ENCODE peak calls at places on chromosome 14, in ten cellular contexts. S is HuH-7.5, F is ureter, P is amniotic epithelial cell, Y is NCI-H748 treated with DMSO at 0.1 percent for 48 hours, B is uterus, E is T-helper 9 cell, V is activated T-cell treated with anti-CD3 and anti-CD28 coated beads for 4 hours, U is ACHN, N is AG09319. W is an unnamed sample.

GRCh38 chr14:76715102-76715926 is 46.0 kb upstream of the VASH1 start:
- DNase-seq in P (peak; percentile 71), V (no peak), N (no peak), U (no peak), E (no peak), F (no peak), S (no peak), B (no peak), Y (no peak), W (no peak)

GRCh38 chr14:49581961-49582210 is 4.3 kb downstream of the RPS29 start:
- DNase-seq in P (no peak), V (no peak), Y (no peak), B (no peak), E (no peak), U (no peak), F (no peak), N (no peak), S (no peak), W (no peak)

GRCh38 chr14:64774272-64774671 is 70.0 kb downstream of the PLEKHG3 start:
- DNase-seq in Y (no peak), U (no peak), B (no peak), F (no peak), V (no peak), P (no peak), E (no peak), S (no peak), N (no peak), W (no peak)

GRCh38 chr14:91142214-91142668 is 28.4 kb downstream of the DGLUCY start:
- DNase-seq in N (no peak), P (no peak), V (no peak), E (no peak), U (no peak), Y (no peak), B (no peak), F (no peak), S (no peak), W (no peak)

GRCh38 chr14:60650382-60650961 is 1.2 kb upstream of the SIX1 start:
- DNase-seq in F (no peak), S (no peak), E (no peak), N (no peak), U (no peak), Y (peak; percentile 62), B (no peak), V (no peak), P (no peak), W (no peak)

GRCh38 chr14:64725360-64725815 is 21.2 kb downstream of the PLEKHG3 start:
- DNase-seq in B (no peak), Y (no peak), E (no peak), N (no peak), U (no peak), F (no peak), V (no peak), P (no peak), S (no peak), W (no peak)

GRCh38 chr14:26887842-26888241 is 290.0 kb upstream of the NOVA1 start:
- DNase-seq in P (no peak), B (peak; percentile 32), V (no peak), Y (no peak), N (no peak), S (no peak), E (no peak), U (no peak), F (no peak), W (no peak)

GRCh38 chr14:104183796-104184195 is 45.4 kb downstream of the KIF26A start:
- DNase-seq in U (no peak), N (no peak), B (no peak), P (no peak), F (no peak), S (no peak), V (no peak), Y (no peak), E (no peak), W (no peak)

GRCh38 chr14:55874785-55875184 is 243.4 kb upstream of the PELI2 start:
- DNase-seq in B (no peak), U (no peak), P (no peak), E (no peak), Y (no peak), F (no peak), N (no peak), S (no peak), V (no peak), W (no peak)

GRCh38 chr14:53953002-53953827 is 3.4 kb downstream of the BMP4 start:
- DNase-seq in B (peak; percentile 91), N (peak; percentile 73), Y (peak; percentile 54), S (peak; percentile 80), V (no peak), E (no peak), P (peak; percentile 73), U (peak; percentile 55), F (peak; percentile 87), W (peak; percentile 29)

GRCh38 chr14:84927096-84927910 is 602.6 kb upstream of the FLRT2 start:
- DNase-seq in P (peak; percentile 1), V (no peak), B (no peak), Y (no peak), U (no peak), S (no peak), N (no peak), E (no peak), F (no peak), W (no peak)

GRCh38 chr14:72634910-72635647 is 258.8 kb downstream of the DPF3 start:
- DNase-seq in P (no peak), E (no peak), U (no peak), S (no peak), N (no peak), V (no peak), F (no peak), B (no peak), Y (no peak), W (no peak)

GRCh38 chr14:73792476-73792875 is 59.2 kb upstream of the PTGR2 start:
- DNase-seq in Y (no peak), P (no peak), N (no peak), S (no peak), B (no peak), F (no peak), V (no peak), E (no peak), U (no peak), W (no peak)

GRCh38 chr14:24117179-24117578 is 2.4 kb upstream of the NRL start:
- DNase-seq in E (no peak), B (no peak), Y (no peak), F (no peak), U (no peak), P (no peak), V (no peak), N (no peak), S (no peak), W (no peak)

GRCh38 chr14:33862261-33862802 is 88.5 kb downstream of the EGLN3 start:
- DNase-seq in E (no peak), Y (no peak), P (no peak), N (no peak), F (no peak), U (no peak), V (no peak), B (no peak), S (no peak), W (no peak)

GRCh38 chr14:83294941-83295340 is 1761.3 kb upstream of the SEL1L start:
- DNase-seq in U (peak; percentile 4), E (no peak), B (no peak), S (no peak), V (no peak), Y (no peak), P (peak; percentile 33), N (no peak), F (no peak), W (no peak)

GRCh38 chr14:67268456-67269115 is 27.4 kb downstream of the PALS1 start:
- DNase-seq in F (no peak), Y (no peak), B (no peak), V (no peak), N (no peak), P (no peak), E (no peak), S (no peak), U (no peak), W (peak; percentile 9)

GRCh38 chr14:74299061-74299545 is 3.6 kb downstream of the ABCD4 start:
- DNase-seq in Y (no peak), N (no peak), U (peak; percentile 61), V (no peak), F (no peak), P (no peak), E (no peak), S (no peak), B (no peak), W (no peak)

GRCh38 chr14:102659797-102660196 is 67.3 kb downstream of the RCOR1 start:
- DNase-seq in P (peak; percentile 85), F (no peak), U (peak; percentile 2), Y (no peak), B (no peak), E (no peak), N (no peak), S (no peak), V (no peak), W (no peak)

GRCh38 chr14:55125403-55125802 is 3.6 kb upstream of the LGALS3 start:
- DNase-seq in B (no peak), E (no peak), N (no peak), S (no peak), Y (no peak), V (no peak), U (no peak), P (no peak), F (peak; percentile 70), W (no peak)

GRCh38 chr14:67532998-67533753 is at the start of gene PLEKHH1:
- DNase-seq in U (peak; percentile 82), S (peak; percentile 80), B (peak; percentile 59), Y (peak; percentile 60), F (peak; percentile 74), V (peak; percentile 31), P (peak; percentile 74), N (peak; percentile 16), E (no peak), W (peak; percentile 82)

GRCh38 chr14:100884456-100884855 is 19.1 kb downstream of the RTL1 start:
- DNase-seq in B (no peak), F (no peak), U (no peak), E (no peak), N (no peak), P (no peak), S (no peak), V (no peak), Y (no peak), W (no peak)

W was measured in occipital lobe.